ENCODE peak calls at places on chromosome 12, in ten cellular contexts. One of them, this sample, is unnamed.

GRCh38 chr12:65977384-65977783 is 153.1 kb downstream of the HMGA2 start:
- DNase-seq in H4: no peak
- DNase-seq in AML-193: no peak
- DNase-seq in GM13976: no peak
- DNase-seq in cardiac muscle cell: no peak
- DNase-seq in stimulated activated CD4-positive, alpha-beta T cell treated with anti-CD3 and anti-CD28 coated beads, Interleukin-4, amount 100 ng/mL, for 48 hours: no peak
- DNase-seq in foreskin melanocyte: no peak
- DNase-seq in activated naive CD8-positive, alpha-beta T cell treated with anti-CD3 and anti-CD28 coated beads for 36 hours: no peak
- DNase-seq in HS-27A: no peak
- DNase-seq in BE2C: no peak
- DNase-seq in this sample: no peak

GRCh38 chr12:95759039-95759438 is 31.5 kb downstream of the NTN4 start:
- DNase-seq in H4: no peak
- DNase-seq in AML-193: no peak
- DNase-seq in GM13976: no peak
- DNase-seq in cardiac muscle cell: no peak
- DNase-seq in stimulated activated CD4-positive, alpha-beta T cell treated with anti-CD3 and anti-CD28 coated beads, Interleukin-4, amount 100 ng/mL, for 48 hours: no peak
- DNase-seq in foreskin melanocyte: no peak
- DNase-seq in activated naive CD8-positive, alpha-beta T cell treated with anti-CD3 and anti-CD28 coated beads for 36 hours: no peak
- DNase-seq in HS-27A: no peak
- DNase-seq in BE2C: no peak
- DNase-seq in this sample: no peak

GRCh38 chr12:57224973-57225679 is 4.4 kb upstream of the SHMT2 start:
- DNase-seq in H4: no peak
- DNase-seq in AML-193: no peak
- DNase-seq in GM13976: peak
- DNase-seq in cardiac muscle cell: peak
- DNase-seq in stimulated activated CD4-positive, alpha-beta T cell treated with anti-CD3 and anti-CD28 coated beads, Interleukin-4, amount 100 ng/mL, for 48 hours: no peak
- DNase-seq in foreskin melanocyte: peak
- DNase-seq in activated naive CD8-positive, alpha-beta T cell treated with anti-CD3 and anti-CD28 coated beads for 36 hours: peak
- DNase-seq in HS-27A: no peak
- DNase-seq in BE2C: peak
- DNase-seq in this sample: no peak

GRCh38 chr12:57146092-57146491 is 1.3 kb downstream of the LRP1-AS start:
- DNase-seq in H4: no peak
- DNase-seq in AML-193: no peak
- DNase-seq in GM13976: no peak
- DNase-seq in cardiac muscle cell: no peak
- DNase-seq in stimulated activated CD4-positive, alpha-beta T cell treated with anti-CD3 and anti-CD28 coated beads, Interleukin-4, amount 100 ng/mL, for 48 hours: no peak
- DNase-seq in foreskin melanocyte: no peak
- DNase-seq in activated naive CD8-positive, alpha-beta T cell treated with anti-CD3 and anti-CD28 coated beads for 36 hours: no peak
- DNase-seq in HS-27A: no peak
- DNase-seq in BE2C: no peak
- DNase-seq in this sample: no peak

GRCh38 chr12:124492879-124493808 is 74.3 kb downstream of the NCOR2 start:
- DNase-seq in H4: no peak
- DNase-seq in AML-193: no peak
- DNase-seq in GM13976: no peak
- DNase-seq in cardiac muscle cell: no peak
- DNase-seq in stimulated activated CD4-positive, alpha-beta T cell treated with anti-CD3 and anti-CD28 coated beads, Interleukin-4, amount 100 ng/mL, for 48 hours: no peak
- DNase-seq in foreskin melanocyte: no peak
- DNase-seq in activated naive CD8-positive, alpha-beta T cell treated with anti-CD3 and anti-CD28 coated beads for 36 hours: no peak
- DNase-seq in HS-27A: no peak
- DNase-seq in BE2C: no peak
- DNase-seq in this sample: no peak

GRCh38 chr12:122963928-122964240 is 2.4 kb downstream of the ABCB9 start:
- DNase-seq in H4: no peak
- DNase-seq in AML-193: no peak
- DNase-seq in GM13976: no peak
- DNase-seq in cardiac muscle cell: no peak
- DNase-seq in stimulated activated CD4-positive, alpha-beta T cell treated with anti-CD3 and anti-CD28 coated beads, Interleukin-4, amount 100 ng/mL, for 48 hours: no peak
- DNase-seq in foreskin melanocyte: no peak
- DNase-seq in activated naive CD8-positive, alpha-beta T cell treated with anti-CD3 and anti-CD28 coated beads for 36 hours: no peak
- DNase-seq in HS-27A: no peak
- DNase-seq in BE2C: peak
- DNase-seq in this sample: no peak

GRCh38 chr12:104177336-104177662 is 38.3 kb upstream of the TXNRD1 start:
- DNase-seq in H4: no peak
- DNase-seq in AML-193: no peak
- DNase-seq in GM13976: no peak
- DNase-seq in cardiac muscle cell: no peak
- DNase-seq in stimulated activated CD4-positive, alpha-beta T cell treated with anti-CD3 and anti-CD28 coated beads, Interleukin-4, amount 100 ng/mL, for 48 hours: no peak
- DNase-seq in foreskin melanocyte: no peak
- DNase-seq in activated naive CD8-positive, alpha-beta T cell treated with anti-CD3 and anti-CD28 coated beads for 36 hours: no peak
- DNase-seq in HS-27A: no peak
- DNase-seq in BE2C: no peak
- DNase-seq in this sample: no peak

GRCh38 chr12:26689281-26689841 is 143.6 kb downstream of the ITPR2 start:
- DNase-seq in H4: no peak
- DNase-seq in AML-193: no peak
- DNase-seq in GM13976: no peak
- DNase-seq in cardiac muscle cell: no peak
- DNase-seq in stimulated activated CD4-positive, alpha-beta T cell treated with anti-CD3 and anti-CD28 coated beads, Interleukin-4, amount 100 ng/mL, for 48 hours: no peak
- DNase-seq in foreskin melanocyte: no peak
- DNase-seq in activated naive CD8-positive, alpha-beta T cell treated with anti-CD3 and anti-CD28 coated beads for 36 hours: no peak
- DNase-seq in HS-27A: no peak
- DNase-seq in BE2C: no peak
- DNase-seq in this sample: no peak

GRCh38 chr12:50678650-50679049 is 85.3 kb upstream of the ATF1 start:
- DNase-seq in H4: no peak
- DNase-seq in AML-193: no peak
- DNase-seq in GM13976: no peak
- DNase-seq in cardiac muscle cell: no peak
- DNase-seq in stimulated activated CD4-positive, alpha-beta T cell treated with anti-CD3 and anti-CD28 coated beads, Interleukin-4, amount 100 ng/mL, for 48 hours: no peak
- DNase-seq in foreskin melanocyte: no peak
- DNase-seq in activated naive CD8-positive, alpha-beta T cell treated with anti-CD3 and anti-CD28 coated beads for 36 hours: no peak
- DNase-seq in HS-27A: no peak
- DNase-seq in BE2C: no peak
- DNase-seq in this sample: no peak

GRCh38 chr12:52130695-52131094 is 51.2 kb downstream of the SMIM41 start:
- DNase-seq in H4: no peak
- DNase-seq in AML-193: no peak
- DNase-seq in GM13976: peak
- DNase-seq in cardiac muscle cell: no peak
- DNase-seq in stimulated activated CD4-positive, alpha-beta T cell treated with anti-CD3 and anti-CD28 coated beads, Interleukin-4, amount 100 ng/mL, for 48 hours: no peak
- DNase-seq in foreskin melanocyte: no peak
- DNase-seq in activated naive CD8-positive, alpha-beta T cell treated with anti-CD3 and anti-CD28 coated beads for 36 hours: no peak
- DNase-seq in HS-27A: no peak
- DNase-seq in BE2C: no peak
- DNase-seq in this sample: no peak

GRCh38 chr12:117892441-117892840 is 76.3 kb downstream of the KSR2 start:
- DNase-seq in H4: no peak
- DNase-seq in AML-193: no peak
- DNase-seq in GM13976: no peak
- DNase-seq in cardiac muscle cell: no peak
- DNase-seq in stimulated activated CD4-positive, alpha-beta T cell treated with anti-CD3 and anti-CD28 coated beads, Interleukin-4, amount 100 ng/mL, for 48 hours: no peak
- DNase-seq in foreskin melanocyte: no peak
- DNase-seq in activated naive CD8-positive, alpha-beta T cell treated with anti-CD3 and anti-CD28 coated beads for 36 hours: no peak
- DNase-seq in HS-27A: no peak
- DNase-seq in BE2C: no peak
- DNase-seq in this sample: no peak

GRCh38 chr12:1879633-1880032 is 38.8 kb downstream of the CACNA2D4 start:
- DNase-seq in H4: no peak
- DNase-seq in AML-193: no peak
- DNase-seq in GM13976: no peak
- DNase-seq in cardiac muscle cell: no peak
- DNase-seq in stimulated activated CD4-positive, alpha-beta T cell treated with anti-CD3 and anti-CD28 coated beads, Interleukin-4, amount 100 ng/mL, for 48 hours: no peak
- DNase-seq in foreskin melanocyte: no peak
- DNase-seq in activated naive CD8-positive, alpha-beta T cell treated with anti-CD3 and anti-CD28 coated beads for 36 hours: no peak
- DNase-seq in HS-27A: no peak
- DNase-seq in BE2C: no peak
- DNase-seq in this sample: no peak

GRCh38 chr12:93567174-93567573 is 5.3 kb upstream of the SOCS2 start:
- DNase-seq in H4: no peak
- DNase-seq in AML-193: no peak
- DNase-seq in GM13976: no peak
- DNase-seq in cardiac muscle cell: no peak
- DNase-seq in stimulated activated CD4-positive, alpha-beta T cell treated with anti-CD3 and anti-CD28 coated beads, Interleukin-4, amount 100 ng/mL, for 48 hours: no peak
- DNase-seq in foreskin melanocyte: no peak
- DNase-seq in activated naive CD8-positive, alpha-beta T cell treated with anti-CD3 and anti-CD28 coated beads for 36 hours: no peak
- DNase-seq in HS-27A: no peak
- DNase-seq in BE2C: no peak
- DNase-seq in this sample: no peak

GRCh38 chr12:51863921-51864700 is 15.6 kb upstream of the FIGNL2 start:
- DNase-seq in H4: no peak
- DNase-seq in AML-193: no peak
- DNase-seq in GM13976: peak
- DNase-seq in cardiac muscle cell: peak
- DNase-seq in stimulated activated CD4-positive, alpha-beta T cell treated with anti-CD3 and anti-CD28 coated beads, Interleukin-4, amount 100 ng/mL, for 48 hours: peak
- DNase-seq in foreskin melanocyte: no peak
- DNase-seq in activated naive CD8-positive, alpha-beta T cell treated with anti-CD3 and anti-CD28 coated beads for 36 hours: peak
- DNase-seq in HS-27A: no peak
- DNase-seq in BE2C: peak
- DNase-seq in this sample: no peak

GRCh38 chr12:25771062-25771461 is 187.4 kb upstream of the RASSF8 start:
- DNase-seq in H4: no peak
- DNase-seq in AML-193: peak
- DNase-seq in GM13976: no peak
- DNase-seq in cardiac muscle cell: no peak
- DNase-seq in stimulated activated CD4-positive, alpha-beta T cell treated with anti-CD3 and anti-CD28 coated beads, Interleukin-4, amount 100 ng/mL, for 48 hours: no peak
- DNase-seq in foreskin melanocyte: peak
- DNase-seq in activated naive CD8-positive, alpha-beta T cell treated with anti-CD3 and anti-CD28 coated beads for 36 hours: no peak
- DNase-seq in HS-27A: no peak
- DNase-seq in BE2C: no peak
- DNase-seq in this sample: no peak

GRCh38 chr12:176321-177181 is 37.4 kb downstream of the SLC6A12 start:
- DNase-seq in H4: peak
- DNase-seq in AML-193: no peak
- DNase-seq in GM13976: no peak
- DNase-seq in cardiac muscle cell: peak
- DNase-seq in stimulated activated CD4-positive, alpha-beta T cell treated with anti-CD3 and anti-CD28 coated beads, Interleukin-4, amount 100 ng/mL, for 48 hours: no peak
- DNase-seq in foreskin melanocyte: no peak
- DNase-seq in activated naive CD8-positive, alpha-beta T cell treated with anti-CD3 and anti-CD28 coated beads for 36 hours: no peak
- DNase-seq in HS-27A: no peak
- DNase-seq in BE2C: peak
- DNase-seq in this sample: no peak